ENCODE peak calls at places on chromosomes 4 and X, in seven cellular contexts. A, T, E, X, L, F and V are unnamed samples.

GRCh38 chrX:136477026-136477425 is 10.7 kb upstream of the BRS3 start:
- DNase-seq in A (no peak), T (no peak), E (no peak), X (no peak), L (no peak), F (no peak), V (no peak)

GRCh38 chrX:111040377-111041017 is 55.5 kb upstream of the PAK3 start:
- DNase-seq in A (peak), T (no peak), E (no peak), X (peak), L (no peak), F (no peak), V (peak)

GRCh38 chr4:85812776-85813175 is 337.8 kb downstream of the ARHGAP24 start:
- DNase-seq in A (peak), T (no peak), E (no peak), X (peak), L (no peak), F (no peak), V (peak)

GRCh38 chr4:97139796-97140195 is 1003.5 kb downstream of the STPG2 start:
- DNase-seq in A (no peak), T (no peak), E (no peak), X (no peak), L (no peak), F (no peak), V (no peak)

GRCh38 chr4:87492617-87493016 is 36.6 kb downstream of the SPARCL1 start:
- DNase-seq in A (no peak), T (no peak), E (no peak), X (no peak), L (no peak), F (no peak), V (no peak)

GRCh38 chr4:184846531-184846930 is 20.8 kb upstream of the ACSL1 start:
- DNase-seq in A (no peak), T (no peak), E (no peak), X (no peak), L (no peak), F (no peak), V (no peak)

GRCh38 chr4:37666625-37667071 is 19.5 kb downstream of the RELL1 start:
- DNase-seq in A (peak), T (peak), E (peak), X (peak), L (peak), F (no peak), V (peak)

GRCh38 chr4:1209821-1210220 is 37.4 kb upstream of the SPON2 start:
- DNase-seq in A (peak), T (no peak), E (no peak), X (peak), L (no peak), F (no peak), V (no peak)

GRCh38 chr4:56080384-56080783 is 131.6 kb downstream of the CEP135 start:
- DNase-seq in A (no peak), T (no peak), E (no peak), X (no peak), L (no peak), F (no peak), V (no peak)

GRCh38 chr4:82784615-82785247 is 13.9 kb downstream of the SCD5 start:
- DNase-seq in A (peak), T (no peak), E (no peak), X (peak), L (no peak), F (peak), V (peak)

GRCh38 chrX:349196-349595 is 30.6 kb upstream of the GTPBP6 start:
- DNase-seq in A (no peak), T (no peak), E (no peak), X (no peak), L (no peak), F (no peak), V (no peak)

GRCh38 chr4:76504613-76505465 is 69.8 kb downstream of the SHROOM3 start:
- DNase-seq in A (peak), T (no peak), E (peak), X (peak), L (no peak), F (peak), V (peak)

GRCh38 chr4:100008048-100008447 is 58.0 kb upstream of the H2AZ1 start:
- DNase-seq in A (peak), T (no peak), E (peak), X (peak), L (no peak), F (no peak), V (peak)

GRCh38 chr4:76087007-76087769 is 12.7 kb downstream of the ART3 start:
- DNase-seq in A (peak), T (peak), E (peak), X (peak), L (no peak), F (peak), V (peak)

GRCh38 chrX:16586371-16587112 is 63.4 kb upstream of the S100G start:
- DNase-seq in A (no peak), T (no peak), E (no peak), X (no peak), L (no peak), F (no peak), V (no peak)

GRCh38 chr4:1711055-1711905 is 839 bp downstream of the SLBP start:
- DNase-seq in A (peak), T (no peak), E (no peak), X (peak), L (no peak), F (peak), V (peak)

GRCh38 chr4:60805500-60806313 is 394.4 kb upstream of the ADGRL3 start:
- DNase-seq in A (peak), T (no peak), E (no peak), X (peak), L (no peak), F (peak), V (peak)

GRCh38 chr4:1171306-1172227 is 816 bp downstream of the SPON2 start:
- DNase-seq in A (no peak), T (no peak), E (no peak), X (peak), L (peak), F (no peak), V (no peak)

GRCh38 chr4:155249036-155249566 is 40.7 kb downstream of the NPY2R start:
- DNase-seq in A (no peak), T (no peak), E (no peak), X (no peak), L (no peak), F (peak), V (no peak)

GRCh38 chrX:73916931-73917657 is 354.1 kb downstream of the CHIC1 start:
- DNase-seq in A (peak), T (no peak), E (peak), X (peak), L (no peak), F (no peak), V (peak)